ENCODE peak calls at places on chromosomes 16 and 17, in six cellular contexts. C, Q, H, V, F and Z are unnamed samples.

GRCh38 chr17:17130077-17130844 is 75.9 kb downstream of the PLD6 start:
- DNase-seq in Q (no peak), V (no peak), C (no peak), F (no peak), H (no peak), Z (no peak)

GRCh38 chr16:59635674-59636073 is 901.6 kb upstream of the GOT2 start:
- DNase-seq in H (no peak), C (no peak), F (no peak), Q (peak; percentile 34), V (no peak), Z (peak; percentile 65)

GRCh38 chr17:68390888-68391545 is 66.3 kb downstream of the WIPI1 start:
- DNase-seq in V (no peak), C (no peak), F (no peak), H (peak; percentile 28), Q (no peak), Z (peak; percentile 45)

GRCh38 chr16:57485916-57486857 is at the start of gene DOK4:
- DNase-seq in F (peak; percentile 64), Q (peak; percentile 70), C (peak; percentile 72), H (peak; percentile 91), V (peak; percentile 63), Z (peak; percentile 58)

GRCh38 chr16:81758376-81758775 is 20.7 kb upstream of the PLCG2 start:
- DNase-seq in V (no peak), C (no peak), H (no peak), F (no peak), Q (peak; percentile 18), Z (peak; percentile 9)

GRCh38 chr16:67641779-67642708 is 2.9 kb upstream of the CARMIL2 start:
- DNase-seq in C (no peak), Q (no peak), H (no peak), V (no peak), F (no peak), Z (peak; percentile 33)

GRCh38 chr16:81780350-81780749 is 1.3 kb downstream of the PLCG2 start:
- DNase-seq in V (no peak), Q (no peak), C (no peak), F (no peak), H (no peak), Z (no peak)

GRCh38 chr17:77468897-77469296 is 328.1 kb downstream of the SEC14L1 start:
- DNase-seq in F (no peak), H (no peak), Q (no peak), V (no peak), C (no peak), Z (no peak)

GRCh38 chr16:87410530-87410929 is 18.4 kb downstream of the MAP1LC3B start:
- DNase-seq in F (no peak), Q (no peak), H (no peak), C (no peak), V (no peak), Z (no peak)

GRCh38 chr17:68255151-68255550 is 7.3 kb downstream of the AMZ2 start:
- DNase-seq in F (no peak), Q (no peak), V (no peak), H (no peak), C (no peak), Z (no peak)

GRCh38 chr16:56190903-56191806 is at the start of gene GNAO1:
- DNase-seq in V (peak; percentile 69), C (peak; percentile 71), F (peak; percentile 62), Q (peak; percentile 58), H (peak; percentile 84), Z (peak; percentile 51)

GRCh38 chr17:42251115-42251514 is 25.1 kb downstream of the STAT5B start:
- DNase-seq in Q (no peak), V (no peak), F (no peak), C (no peak), H (no peak), Z (no peak)

GRCh38 chr16:89720520-89720858 is 209 bp downstream of the VPS9D1 start:
- DNase-seq in V (peak; percentile 63), F (no peak), C (peak; percentile 67), H (peak; percentile 85), Q (peak; percentile 58), Z (no peak)

GRCh38 chr17:18896146-18896545 is 38.2 kb downstream of the PRPSAP2 start:
- DNase-seq in C (no peak), H (no peak), F (no peak), V (no peak), Q (peak; percentile 17), Z (no peak)

GRCh38 chr17:68910256-68910705 is 44.9 kb downstream of the ABCA8 start:
- DNase-seq in Q (peak; percentile 29), F (no peak), C (no peak), H (no peak), V (no peak), Z (peak; percentile 4)

GRCh38 chr16:593406-593805 is 3.5 kb downstream of the RAB40C start:
- DNase-seq in Q (no peak), V (no peak), H (no peak), C (no peak), F (peak; percentile 87), Z (no peak)

GRCh38 chr17:79810138-79811027 is 13.5 kb upstream of the CBX8 start:
- DNase-seq in H (peak; percentile 79), C (peak; percentile 94), Q (peak; percentile 77), F (peak; percentile 64), V (no peak), Z (peak; percentile 76)

GRCh38 chr16:66262253-66263167 is 104.0 kb upstream of the CDH5 start:
- DNase-seq in V (no peak), Q (peak; percentile 59), H (no peak), F (no peak), C (no peak), Z (peak; percentile 57)

GRCh38 chr16:51133691-51134090 is 17.4 kb downstream of the SALL1 start:
- DNase-seq in C (no peak), V (no peak), H (peak; percentile 51), Q (no peak), F (no peak), Z (no peak)

GRCh38 chr17:31549121-31549524 is 157.6 kb downstream of the RAB11FIP4 start:
- DNase-seq in V (no peak), H (no peak), C (no peak), Q (peak; percentile 37), F (no peak), Z (no peak)

GRCh38 chr17:42519546-42520444 is 16.2 kb upstream of the NAGLU start:
- DNase-seq in Q (peak; percentile 98), H (peak; percentile 59), F (peak; percentile 92), V (peak; percentile 72), C (peak; percentile 77), Z (peak; percentile 99)

GRCh38 chr17:73938706-73939105 is 264.8 kb upstream of the RPL38 start:
- DNase-seq in V (no peak), F (no peak), H (no peak), C (no peak), Q (no peak), Z (no peak)

GRCh38 chr17:70658840-70659239 is 489.5 kb downstream of the KCNJ2 start:
- DNase-seq in V (no peak), F (no peak), H (no peak), C (no peak), Q (peak; percentile 7), Z (no peak)

GRCh38 chr17:82948957-82949356 is 109.1 kb upstream of the ZNF750 start:
- DNase-seq in C (no peak), F (no peak), V (no peak), H (no peak), Q (no peak), Z (no peak)

GRCh38 chr17:82948081-82948511 is 108.3 kb upstream of the ZNF750 start:
- DNase-seq in C (no peak), V (no peak), H (no peak), Q (no peak), F (no peak), Z (no peak)

GRCh38 chr17:82949984-82950383 is 110.2 kb upstream of the ZNF750 start:
- DNase-seq in Q (no peak), C (no peak), V (no peak), H (no peak), F (no peak), Z (no peak)

GRCh38 chr17:82950525-82951102 is 110.8 kb upstream of the ZNF750 start:
- DNase-seq in H (no peak), C (no peak), F (no peak), Q (no peak), V (no peak), Z (no peak)

GRCh38 chr17:82949361-82949760 is 109.5 kb upstream of the ZNF750 start:
- DNase-seq in Q (no peak), H (no peak), F (no peak), V (no peak), C (no peak), Z (no peak)
- H3K14ac ChIP-seq in Q (no peak overlapping the region), H (no peak overlapping the region), F (no peak overlapping the region), V (no peak overlapping the region), C (no peak overlapping the region), Z (no peak overlapping the region)

DNA sequence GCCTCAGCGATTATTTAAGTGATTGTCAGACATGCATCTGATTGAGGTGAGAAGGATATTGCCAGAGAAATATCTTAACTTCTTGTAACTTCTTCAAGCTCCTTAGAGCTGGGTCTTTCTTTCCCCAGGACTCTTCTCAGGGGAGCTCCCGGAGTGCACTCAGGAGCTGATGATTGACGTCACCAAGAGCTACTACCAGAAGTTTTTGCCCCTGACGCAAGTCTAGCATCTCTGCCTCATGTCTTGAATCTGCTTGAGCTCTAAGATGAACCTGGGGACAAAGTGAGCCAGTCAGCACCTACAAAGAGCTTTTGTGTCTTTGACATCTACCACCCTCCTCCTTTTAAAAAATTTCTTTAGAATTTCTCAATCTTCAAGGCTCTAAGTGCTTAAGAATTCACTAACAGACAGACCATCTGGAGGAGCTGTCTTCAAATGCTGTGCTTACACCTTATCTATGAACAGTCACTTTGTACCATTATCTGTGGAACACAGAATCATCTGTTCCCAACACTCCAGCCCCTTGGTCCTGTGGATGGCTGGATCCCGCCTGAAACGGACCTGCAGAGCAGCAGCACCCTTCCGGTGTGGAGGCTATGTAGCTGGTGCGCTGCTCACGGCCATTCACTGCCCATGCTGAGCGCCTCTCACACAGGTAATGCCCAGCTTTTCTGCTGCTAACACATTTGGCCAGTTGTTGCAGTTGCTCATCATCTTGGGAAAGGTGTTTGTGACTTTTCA is 11.6 kb upstream of the PLK1 start:
- DNase-seq in Q (no peak), F (no peak), C (no peak), H (no peak), V (no peak), Z (no peak)
- H3K14ac ChIP-seq in Q (no peak overlapping the region), F (no peak overlapping the region), C (no peak overlapping the region), H (no peak overlapping the region), V (no peak overlapping the region), Z (no peak overlapping the region)

GRCh38 chr16:27245276-27246231 is 23.0 kb downstream of the NSMCE1 start:
- DNase-seq in V (no peak), H (no peak), F (peak; percentile 55), C (peak; percentile 9), Q (peak; percentile 96), Z (peak; percentile 99)
- H3K14ac ChIP-seq in V (no peak overlapping the region), H (no peak overlapping the region), F (no peak overlapping the region), C (no peak overlapping the region), Q (no peak overlapping the region), Z (peak overlapping the region; percentile 98)

GRCh38 chr17:39756376-39757079 is 18.8 kb downstream of the GRB7 start:
- DNase-seq in F (no peak), C (no peak), H (no peak), V (no peak), Q (no peak), Z (no peak)

GRCh38 chr17:39757931-39758873 is 20.5 kb downstream of the GRB7 start:
- DNase-seq in V (no peak), Q (no peak), F (no peak), C (no peak), H (no peak), Z (no peak)

GRCh38 chr17:39757176-39757662 is 19.5 kb downstream of the GRB7 start:
- DNase-seq in F (no peak), Q (no peak), H (no peak), V (no peak), C (no peak), Z (no peak)

GRCh38 chr17:39761861-39762496 is 24.2 kb downstream of the GRB7 start:
- DNase-seq in F (no peak), H (no peak), Q (no peak), V (no peak), C (no peak), Z (no peak)

GRCh38 chr17:39759204-39759603 is 21.5 kb downstream of the GRB7 start:
- DNase-seq in F (no peak), C (no peak), H (no peak), Q (no peak), V (no peak), Z (no peak)
- H3K14ac ChIP-seq in F (no peak overlapping the region), C (no peak overlapping the region), H (no peak overlapping the region), Q (no peak overlapping the region), V (no peak overlapping the region), Z (no peak overlapping the region)